ENCODE peak calls at places on chromosomes 1 and 21, in ten cellular contexts. One of them, this sample, is unnamed.
A peak's percentile ranks its signal among the peaks of the same experiment; 100 is the strongest.

GRCh38 chr1:205510308-205510950 is 6.0 kb downstream of the CDK18 start:
- DNase-seq in uterus: no peak
- DNase-seq in heart left ventricle: peak; percentile 61
- DNase-seq in body of pancreas: peak; percentile 35
- DNase-seq in spleen: no peak
- DNase-seq in tibial nerve: no peak
- DNase-seq in MM.1S: no peak
- DNase-seq in esophagus muscularis mucosa: no peak
- DNase-seq in prostate gland: no peak
- DNase-seq in keratinocyte: no peak
- DNase-seq in this sample: no peak

GRCh38 chr1:109253803-109254620 is 4.7 kb downstream of the CELSR2 start:
- DNase-seq in uterus: no peak
- DNase-seq in tibial nerve: no peak
- DNase-seq in prostate gland: no peak
- DNase-seq in heart left ventricle: no peak
- DNase-seq in spleen: peak; percentile 57
- DNase-seq in body of pancreas: no peak
- DNase-seq in esophagus muscularis mucosa: no peak
- DNase-seq in MM.1S: no peak
- DNase-seq in keratinocyte: no peak
- DNase-seq in this sample: no peak

GRCh38 chr21:28992526-28993292 is at the start of gene LTN1:
- DNase-seq in heart left ventricle: peak; percentile 99
- DNase-seq in prostate gland: peak; percentile 99
- DNase-seq in tibial nerve: peak; percentile 99
- DNase-seq in body of pancreas: peak; percentile 99
- DNase-seq in esophagus muscularis mucosa: peak; percentile 100
- DNase-seq in uterus: peak; percentile 99
- DNase-seq in MM.1S: peak; percentile 99
- DNase-seq in spleen: peak; percentile 98
- DNase-seq in keratinocyte: peak; percentile 92
- DNase-seq in this sample: peak; percentile 99

GRCh38 chr1:173580081-173580480 is 22.8 kb downstream of the SLC9C2 start:
- DNase-seq in spleen: no peak
- DNase-seq in body of pancreas: no peak
- DNase-seq in heart left ventricle: no peak
- DNase-seq in uterus: no peak
- DNase-seq in MM.1S: no peak
- DNase-seq in prostate gland: no peak
- DNase-seq in keratinocyte: no peak
- DNase-seq in esophagus muscularis mucosa: no peak
- DNase-seq in tibial nerve: no peak
- DNase-seq in this sample: no peak

GRCh38 chr1:39158330-39159086 is 46.0 kb upstream of the MACF1 start:
- DNase-seq in body of pancreas: peak; percentile 90
- DNase-seq in MM.1S: no peak
- DNase-seq in prostate gland: peak; percentile 62
- DNase-seq in tibial nerve: no peak
- DNase-seq in keratinocyte: no peak
- DNase-seq in esophagus muscularis mucosa: no peak
- DNase-seq in heart left ventricle: no peak
- DNase-seq in spleen: no peak
- DNase-seq in uterus: no peak
- DNase-seq in this sample: no peak

GRCh38 chr21:28516996-28517592 is 475.6 kb downstream of the LTN1 start:
- DNase-seq in uterus: peak; percentile 36
- DNase-seq in heart left ventricle: peak; percentile 77
- DNase-seq in MM.1S: peak; percentile 89
- DNase-seq in body of pancreas: peak; percentile 83
- DNase-seq in tibial nerve: peak; percentile 33
- DNase-seq in spleen: peak; percentile 85
- DNase-seq in prostate gland: peak; percentile 44
- DNase-seq in esophagus muscularis mucosa: no peak
- DNase-seq in keratinocyte: no peak
- DNase-seq in this sample: peak; percentile 61

GRCh38 chr1:175080030-175080429 is 12.4 kb downstream of the TNN start:
- DNase-seq in prostate gland: no peak
- DNase-seq in keratinocyte: no peak
- DNase-seq in esophagus muscularis mucosa: peak; percentile 68
- DNase-seq in body of pancreas: no peak
- DNase-seq in heart left ventricle: no peak
- DNase-seq in uterus: no peak
- DNase-seq in MM.1S: no peak
- DNase-seq in tibial nerve: no peak
- DNase-seq in spleen: no peak
- DNase-seq in this sample: no peak

GRCh38 chr1:218409946-218410510 is 64.9 kb downstream of the TGFB2 start:
- DNase-seq in body of pancreas: no peak
- DNase-seq in prostate gland: no peak
- DNase-seq in MM.1S: no peak
- DNase-seq in uterus: no peak
- DNase-seq in keratinocyte: peak; percentile 41
- DNase-seq in tibial nerve: no peak
- DNase-seq in spleen: no peak
- DNase-seq in heart left ventricle: no peak
- DNase-seq in esophagus muscularis mucosa: no peak
- DNase-seq in this sample: no peak

GRCh38 chr1:212753766-212754165 is 37.8 kb downstream of the NSL1 start:
- DNase-seq in keratinocyte: no peak
- DNase-seq in MM.1S: no peak
- DNase-seq in spleen: no peak
- DNase-seq in esophagus muscularis mucosa: no peak
- DNase-seq in tibial nerve: no peak
- DNase-seq in prostate gland: no peak
- DNase-seq in heart left ventricle: no peak
- DNase-seq in uterus: no peak
- DNase-seq in body of pancreas: no peak
- DNase-seq in this sample: no peak

GRCh38 chr21:45528028-45528705 is 14.1 kb downstream of the SLC19A1 start:
- DNase-seq in keratinocyte: no peak
- DNase-seq in prostate gland: no peak
- DNase-seq in spleen: peak; percentile 59
- DNase-seq in MM.1S: no peak
- DNase-seq in heart left ventricle: no peak
- DNase-seq in tibial nerve: no peak
- DNase-seq in uterus: no peak
- DNase-seq in body of pancreas: no peak
- DNase-seq in esophagus muscularis mucosa: no peak
- DNase-seq in this sample: no peak

DNA sequence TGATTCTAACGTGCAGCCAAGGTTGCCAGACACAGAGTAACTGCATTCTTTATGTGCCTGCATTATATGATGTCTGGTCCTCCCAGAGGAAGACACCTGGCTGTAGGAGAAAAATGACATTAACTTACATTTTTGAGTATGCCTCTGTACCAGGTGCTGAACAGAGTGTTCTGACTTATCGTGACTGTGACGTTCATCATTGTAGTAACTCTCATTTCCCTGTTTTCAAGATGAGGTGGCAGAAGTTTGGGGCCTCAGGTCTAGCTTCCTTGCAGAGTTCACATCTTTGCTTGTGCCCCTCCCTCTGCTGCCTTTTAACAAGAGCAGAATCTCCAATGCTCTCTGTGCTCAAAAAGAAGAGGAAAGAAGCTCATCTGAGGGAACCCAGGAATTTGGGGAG is 488.0 kb downstream of the AJAP1 start:
- DNase-seq in MM.1S: no peak
- DNase-seq in tibial nerve: no peak
- DNase-seq in spleen: no peak
- DNase-seq in uterus: no peak
- DNase-seq in keratinocyte: no peak
- DNase-seq in prostate gland: no peak
- DNase-seq in esophagus muscularis mucosa: no peak
- DNase-seq in heart left ventricle: no peak
- DNase-seq in body of pancreas: no peak
- DNase-seq in this sample: no peak
- H3K27ac ChIP-seq in MM.1S: no peak overlapping the region
- H3K27ac ChIP-seq in tibial nerve: no peak overlapping the region
- H3K27ac ChIP-seq in spleen: no peak overlapping the region
- H3K27ac ChIP-seq in uterus: no peak overlapping the region
- H3K27ac ChIP-seq in keratinocyte: no peak overlapping the region
- H3K27ac ChIP-seq in prostate gland: no peak overlapping the region
- H3K27ac ChIP-seq in esophagus muscularis mucosa: no peak overlapping the region
- H3K27ac ChIP-seq in heart left ventricle: no peak overlapping the region
- H3K27ac ChIP-seq in body of pancreas: no peak overlapping the region
- H3K27ac ChIP-seq in this sample: no peak overlapping the region

GRCh38 chr1:6475381-6476133 is 9.6 kb upstream of the TNFRSF25 start:
- DNase-seq in tibial nerve: peak; percentile 46
- DNase-seq in heart left ventricle: peak; percentile 58
- DNase-seq in body of pancreas: peak; percentile 79
- DNase-seq in prostate gland: peak; percentile 55
- DNase-seq in spleen: peak; percentile 92
- DNase-seq in esophagus muscularis mucosa: no peak
- DNase-seq in uterus: peak; percentile 39
- DNase-seq in keratinocyte: no peak
- DNase-seq in MM.1S: peak; percentile 65
- DNase-seq in this sample: peak; percentile 43
- H3K4me1 ChIP-seq in tibial nerve: no peaks in the 10 kb centered on the region
- H3K4me1 ChIP-seq in heart left ventricle: no peaks in the 10 kb centered on the region
- H3K4me1 ChIP-seq in body of pancreas: peaks cover 7% of the 10 kb centered on the region
- H3K4me1 ChIP-seq in prostate gland: no peaks in the 10 kb centered on the region
- H3K4me1 ChIP-seq in spleen: peaks cover 6% of the 10 kb centered on the region
- H3K4me1 ChIP-seq in esophagus muscularis mucosa: no peaks in the 10 kb centered on the region
- H3K4me1 ChIP-seq in uterus: no peaks in the 10 kb centered on the region
- H3K4me1 ChIP-seq in keratinocyte: peaks cover 20% of the 10 kb centered on the region
- H3K4me1 ChIP-seq in MM.1S: peaks cover 7% of the 10 kb centered on the region
- H3K4me1 ChIP-seq in this sample: no peaks in the 10 kb centered on the region

DNA sequence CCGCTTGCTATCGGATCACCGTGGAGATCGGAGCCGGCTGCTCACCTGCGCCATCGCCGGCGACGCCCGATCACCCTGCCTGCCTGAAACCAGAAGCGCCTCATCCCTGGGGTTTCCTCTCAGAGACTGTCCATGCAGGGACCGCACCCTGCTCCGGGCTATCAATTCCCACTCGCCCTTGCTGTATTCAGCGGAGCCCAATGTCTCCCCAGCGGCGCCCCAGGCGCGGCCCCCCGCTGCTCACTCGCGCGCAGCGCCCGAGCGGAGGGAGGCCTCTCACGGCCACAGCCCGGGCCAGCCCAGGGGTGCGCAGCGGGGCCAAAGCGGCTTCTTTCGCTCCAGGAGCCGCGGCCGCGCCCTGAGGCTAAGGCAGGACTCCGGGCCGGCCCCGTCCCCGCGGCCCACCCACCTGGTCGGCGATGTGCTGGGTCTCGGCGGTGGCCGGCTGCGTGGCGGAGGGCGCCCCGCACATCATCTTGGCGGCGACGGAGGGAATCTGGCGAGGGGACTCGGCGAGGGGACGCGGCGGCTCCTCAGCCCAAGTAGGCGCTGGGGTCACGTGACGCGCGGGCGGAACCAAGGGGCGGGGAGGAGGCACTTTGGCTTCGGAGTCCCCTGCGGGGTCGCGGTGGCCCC is at the start of gene CSTB:
- DNase-seq in MM.1S: peak; percentile 94
- DNase-seq in heart left ventricle: peak; percentile 88
- DNase-seq in keratinocyte: no peak
- DNase-seq in tibial nerve: peak; percentile 88
- DNase-seq in esophagus muscularis mucosa: peak; percentile 95
- DNase-seq in spleen: peak; percentile 96
- DNase-seq in uterus: peak; percentile 68
- DNase-seq in body of pancreas: peak; percentile 84
- DNase-seq in prostate gland: peak; percentile 79
- DNase-seq in this sample: peak; percentile 90
- TF ChIP-seq CTCF in MM.1S: peak; percentile 19
- TF ChIP-seq CTCF in heart left ventricle: no peak
- TF ChIP-seq CTCF in keratinocyte: no peak
- TF ChIP-seq CTCF in tibial nerve: no peak
- TF ChIP-seq CTCF in esophagus muscularis mucosa: no peak
- TF ChIP-seq CTCF in spleen: no peak
- TF ChIP-seq CTCF in uterus: peak; percentile 5
- TF ChIP-seq CTCF in body of pancreas: no peak
- TF ChIP-seq CTCF in prostate gland: peak; percentile 8
- TF ChIP-seq CTCF in this sample: no peak

GRCh38 chr1:1763657-1764621 is 14.3 kb downstream of the NADK start:
- DNase-seq in spleen: peak; percentile 94
- DNase-seq in MM.1S: no peak
- DNase-seq in uterus: no peak
- DNase-seq in esophagus muscularis mucosa: no peak
- DNase-seq in heart left ventricle: peak; percentile 62
- DNase-seq in body of pancreas: peak; percentile 79
- DNase-seq in tibial nerve: no peak
- DNase-seq in keratinocyte: no peak
- DNase-seq in prostate gland: no peak
- DNase-seq in this sample: no peak
- H3K27ac ChIP-seq in spleen: peak overlapping the region; percentile 36
- H3K27ac ChIP-seq in MM.1S: no peak overlapping the region
- H3K27ac ChIP-seq in uterus: no peak overlapping the region
- H3K27ac ChIP-seq in esophagus muscularis mucosa: no peak overlapping the region
- H3K27ac ChIP-seq in heart left ventricle: no peak overlapping the region
- H3K27ac ChIP-seq in body of pancreas: no peak overlapping the region
- H3K27ac ChIP-seq in tibial nerve: no peak overlapping the region
- H3K27ac ChIP-seq in keratinocyte: no peak overlapping the region
- H3K27ac ChIP-seq in prostate gland: no peak overlapping the region
- H3K27ac ChIP-seq in this sample: no peak overlapping the region

GRCh38 chr1:156151093-156151688 is 2.2 kb upstream of the SEMA4A start:
- DNase-seq in prostate gland: no peak
- DNase-seq in tibial nerve: no peak
- DNase-seq in body of pancreas: no peak
- DNase-seq in uterus: no peak
- DNase-seq in MM.1S: peak; percentile 89
- DNase-seq in keratinocyte: no peak
- DNase-seq in esophagus muscularis mucosa: no peak
- DNase-seq in spleen: peak; percentile 78
- DNase-seq in heart left ventricle: no peak
- DNase-seq in this sample: no peak
- H3K4me1 ChIP-seq in prostate gland: peaks cover 4% of the 10 kb centered on the region
- H3K4me1 ChIP-seq in tibial nerve: no peaks in the 10 kb centered on the region
- H3K4me1 ChIP-seq in body of pancreas: peaks cover 11% of the 10 kb centered on the region
- H3K4me1 ChIP-seq in uterus: no peaks in the 10 kb centered on the region
- H3K4me1 ChIP-seq in MM.1S: peaks cover 71% of the 10 kb centered on the region
- H3K4me1 ChIP-seq in keratinocyte: peaks cover 31% of the 10 kb centered on the region
- H3K4me1 ChIP-seq in esophagus muscularis mucosa: peaks cover 11% of the 10 kb centered on the region
- H3K4me1 ChIP-seq in spleen: peaks cover 99% of the 10 kb centered on the region
- H3K4me1 ChIP-seq in heart left ventricle: peaks cover 2% of the 10 kb centered on the region
- H3K4me1 ChIP-seq in this sample: peaks cover 10% of the 10 kb centered on the region

This sample was measured in A673.